ENCODE peak calls at places on chromosomes 11 and 22, in seven cellular contexts. One of them, this sample, is unnamed. For H3K9me3, the result is how much of the 10 kb centered on the place peaks cover.

GRCh38 chr22:38632528-38632927 is 23.7 kb downstream of the FAM227A start:
- DNase-seq in uterus: no peak
- DNase-seq in stomach: no peak
- DNase-seq in A549: no peak
- DNase-seq in pancreas: no peak
- DNase-seq in left ventricle myocardium inferior: no peak
- DNase-seq in heart right ventricle: no peak
- DNase-seq in this sample: no peak

GRCh38 chr11:62555464-62556092 is 9.0 kb upstream of the AHNAK start:
- DNase-seq in uterus: no peak
- DNase-seq in pancreas: no peak
- DNase-seq in A549: no peak
- DNase-seq in heart right ventricle: no peak
- DNase-seq in stomach: no peak
- DNase-seq in left ventricle myocardium inferior: peak
- DNase-seq in this sample: no peak

GRCh38 chr22:42883970-42884369 is 26.9 kb upstream of the ARFGAP3 start:
- DNase-seq in left ventricle myocardium inferior: no peak
- DNase-seq in pancreas: peak
- DNase-seq in A549: no peak
- DNase-seq in stomach: no peak
- DNase-seq in uterus: no peak
- DNase-seq in heart right ventricle: no peak
- DNase-seq in this sample: no peak

GRCh38 chr11:57798905-57799559 is 37.4 kb downstream of the CTNND1 start:
- DNase-seq in left ventricle myocardium inferior: no peak
- DNase-seq in pancreas: no peak
- DNase-seq in heart right ventricle: peak
- DNase-seq in A549: peak
- DNase-seq in uterus: peak
- DNase-seq in stomach: peak
- DNase-seq in this sample: no peak

GRCh38 chr11:86727105-86727504 is 54.7 kb upstream of the ME3 start:
- DNase-seq in A549: no peak
- DNase-seq in left ventricle myocardium inferior: no peak
- DNase-seq in pancreas: no peak
- DNase-seq in uterus: no peak
- DNase-seq in heart right ventricle: no peak
- DNase-seq in stomach: no peak
- DNase-seq in this sample: no peak

GRCh38 chr22:44638966-44639739 is 62.9 kb upstream of the PRR5 start:
- DNase-seq in heart right ventricle: no peak
- DNase-seq in A549: no peak
- DNase-seq in stomach: no peak
- DNase-seq in left ventricle myocardium inferior: no peak
- DNase-seq in uterus: no peak
- DNase-seq in pancreas: no peak
- DNase-seq in this sample: no peak

GRCh38 chr11:1073261-1073724 is 1.4 kb upstream of the MUC2 start:
- DNase-seq in heart right ventricle: peak
- DNase-seq in uterus: peak
- DNase-seq in stomach: peak
- DNase-seq in left ventricle myocardium inferior: peak
- DNase-seq in pancreas: peak
- DNase-seq in A549: peak
- DNase-seq in this sample: peak

GRCh38 chr11:22521226-22521625 is 104.4 kb downstream of the FANCF start:
- DNase-seq in A549: peak
- DNase-seq in uterus: no peak
- DNase-seq in pancreas: no peak
- DNase-seq in left ventricle myocardium inferior: no peak
- DNase-seq in heart right ventricle: no peak
- DNase-seq in stomach: no peak
- DNase-seq in this sample: no peak

GRCh38 chr22:22953796-22954195 is 66.2 kb downstream of the IGLL5 start:
- DNase-seq in uterus: no peak
- DNase-seq in left ventricle myocardium inferior: no peak
- DNase-seq in A549: no peak
- DNase-seq in pancreas: no peak
- DNase-seq in stomach: no peak
- DNase-seq in heart right ventricle: no peak
- DNase-seq in this sample: no peak

GRCh38 chr22:49390954-49391353 is 436.7 kb downstream of the BRD1 start:
- DNase-seq in uterus: no peak
- DNase-seq in left ventricle myocardium inferior: no peak
- DNase-seq in heart right ventricle: no peak
- DNase-seq in stomach: peak
- DNase-seq in A549: no peak
- DNase-seq in pancreas: no peak
- DNase-seq in this sample: no peak

GRCh38 chr11:46277313-46277622 is 194 bp upstream of the CREB3L1 start:
- DNase-seq in left ventricle myocardium inferior: no peak
- DNase-seq in uterus: peak
- DNase-seq in pancreas: no peak
- DNase-seq in A549: no peak
- DNase-seq in stomach: no peak
- DNase-seq in heart right ventricle: peak
- DNase-seq in this sample: peak

GRCh38 chr22:29022101-29022817 is 39.4 kb downstream of the C22orf31 start:
- DNase-seq in A549: no peak
- DNase-seq in stomach: no peak
- DNase-seq in left ventricle myocardium inferior: no peak
- DNase-seq in heart right ventricle: no peak
- DNase-seq in uterus: no peak
- DNase-seq in pancreas: no peak
- DNase-seq in this sample: no peak

GRCh38 chr11:18384157-18384641 is 10.2 kb upstream of the LDHA start:
- DNase-seq in pancreas: no peak
- DNase-seq in heart right ventricle: peak
- DNase-seq in stomach: peak
- DNase-seq in left ventricle myocardium inferior: peak
- DNase-seq in A549: peak
- DNase-seq in uterus: peak
- DNase-seq in this sample: peak

GRCh38 chr11:30760341-30760740 is 174.2 kb upstream of the MPPED2 start:
- DNase-seq in uterus: no peak
- DNase-seq in stomach: no peak
- DNase-seq in pancreas: no peak
- DNase-seq in left ventricle myocardium inferior: no peak
- DNase-seq in heart right ventricle: no peak
- DNase-seq in A549: no peak
- DNase-seq in this sample: no peak

GRCh38 chr22:47775686-47776085 is 1013.2 kb downstream of the TBC1D22A start:
- DNase-seq in A549: no peak
- DNase-seq in stomach: no peak
- DNase-seq in pancreas: no peak
- DNase-seq in heart right ventricle: no peak
- DNase-seq in left ventricle myocardium inferior: no peak
- DNase-seq in uterus: no peak
- DNase-seq in this sample: no peak

GRCh38 chr11:91997178-91997577 is 227.4 kb upstream of the FAT3 start:
- DNase-seq in left ventricle myocardium inferior: no peak
- DNase-seq in stomach: no peak
- DNase-seq in heart right ventricle: no peak
- DNase-seq in A549: no peak
- DNase-seq in uterus: no peak
- DNase-seq in pancreas: no peak
- DNase-seq in this sample: no peak

GRCh38 chr11:110182886-110183285 is 89.7 kb downstream of the ZC3H12C start:
- DNase-seq in A549: no peak
- DNase-seq in left ventricle myocardium inferior: no peak
- DNase-seq in heart right ventricle: no peak
- DNase-seq in stomach: no peak
- DNase-seq in uterus: no peak
- DNase-seq in pancreas: no peak
- DNase-seq in this sample: no peak

GRCh38 chr11:77372736-77373135 is 71.2 kb upstream of the GDPD4 start:
- DNase-seq in A549: no peak
- DNase-seq in uterus: no peak
- DNase-seq in heart right ventricle: no peak
- DNase-seq in pancreas: no peak
- DNase-seq in stomach: no peak
- DNase-seq in left ventricle myocardium inferior: no peak
- DNase-seq in this sample: no peak

GRCh38 chr11:87281496-87281895 is 243.8 kb downstream of the TMEM135 start:
- DNase-seq in stomach: no peak
- DNase-seq in heart right ventricle: peak
- DNase-seq in pancreas: no peak
- DNase-seq in uterus: no peak
- DNase-seq in A549: peak
- DNase-seq in left ventricle myocardium inferior: no peak
- DNase-seq in this sample: no peak

GRCh38 chr11:72864692-72865655 is 50.8 kb downstream of the ATG16L2 start:
- DNase-seq in left ventricle myocardium inferior: peak
- DNase-seq in stomach: no peak
- DNase-seq in pancreas: no peak
- DNase-seq in uterus: no peak
- DNase-seq in A549: no peak
- DNase-seq in heart right ventricle: peak
- DNase-seq in this sample: peak

GRCh38 chr22:39135092-39135896 is 17.2 kb downstream of the CBX7 start:
- DNase-seq in pancreas: peak
- DNase-seq in uterus: no peak
- DNase-seq in A549: peak
- DNase-seq in stomach: no peak
- DNase-seq in left ventricle myocardium inferior: peak
- DNase-seq in heart right ventricle: peak
- DNase-seq in this sample: no peak

GRCh38 chr11:44857490-44857889 is 93.2 kb downstream of the TP53I11 start:
- DNase-seq in uterus: peak
- DNase-seq in heart right ventricle: no peak
- DNase-seq in left ventricle myocardium inferior: peak
- DNase-seq in pancreas: no peak
- DNase-seq in A549: no peak
- DNase-seq in stomach: no peak
- DNase-seq in this sample: no peak

GRCh38 chr11:20388096-20389055 is 860 bp downstream of the PRMT3 start:
- DNase-seq in left ventricle myocardium inferior: no peak
- DNase-seq in pancreas: no peak
- DNase-seq in stomach: no peak
- DNase-seq in heart right ventricle: peak
- DNase-seq in uterus: no peak
- DNase-seq in A549: no peak
- DNase-seq in this sample: no peak

GRCh38 chr11:73312806-73313403 is 4.8 kb downstream of the ARHGEF17 start:
- DNase-seq in left ventricle myocardium inferior: no peak
- DNase-seq in uterus: peak
- DNase-seq in A549: no peak
- DNase-seq in heart right ventricle: no peak
- DNase-seq in stomach: no peak
- DNase-seq in pancreas: no peak
- DNase-seq in this sample: no peak

GRCh38 chr11:132620423-132620822 is 911.9 kb downstream of the OPCML start:
- DNase-seq in left ventricle myocardium inferior: no peak
- DNase-seq in pancreas: no peak
- DNase-seq in A549: no peak
- DNase-seq in uterus: no peak
- DNase-seq in stomach: no peak
- DNase-seq in heart right ventricle: no peak
- DNase-seq in this sample: no peak

GRCh38 chr11:47971501-47971900 is 8.9 kb upstream of the PTPRJ start:
- DNase-seq in A549: no peak
- DNase-seq in pancreas: no peak
- DNase-seq in heart right ventricle: no peak
- DNase-seq in uterus: no peak
- DNase-seq in left ventricle myocardium inferior: no peak
- DNase-seq in stomach: no peak
- DNase-seq in this sample: no peak

GRCh38 chr22:50606126-50606525 is 5.5 kb downstream of the MAPK8IP2 start:
- DNase-seq in pancreas: no peak
- DNase-seq in left ventricle myocardium inferior: no peak
- DNase-seq in heart right ventricle: no peak
- DNase-seq in uterus: no peak
- DNase-seq in stomach: no peak
- DNase-seq in A549: no peak
- DNase-seq in this sample: no peak
- TF ChIP-seq CTCF in pancreas: no peak
- TF ChIP-seq CTCF in left ventricle myocardium inferior: no peak
- TF ChIP-seq CTCF in heart right ventricle: no peak
- TF ChIP-seq CTCF in uterus: no peak
- TF ChIP-seq CTCF in stomach: no peak
- TF ChIP-seq CTCF in A549: no peak
- TF ChIP-seq CTCF in this sample: no peak

GRCh38 chr11:2647167-2647566 is 52.6 kb downstream of the KCNQ1OT1 start:
- DNase-seq in pancreas: no peak
- DNase-seq in left ventricle myocardium inferior: no peak
- DNase-seq in uterus: no peak
- DNase-seq in heart right ventricle: no peak
- DNase-seq in stomach: no peak
- DNase-seq in A549: no peak
- DNase-seq in this sample: no peak

GRCh38 chr11:2643746-2644145 is 56.0 kb downstream of the KCNQ1OT1 start:
- DNase-seq in left ventricle myocardium inferior: no peak
- DNase-seq in A549: no peak
- DNase-seq in heart right ventricle: no peak
- DNase-seq in pancreas: no peak
- DNase-seq in uterus: no peak
- DNase-seq in stomach: no peak
- DNase-seq in this sample: no peak

GRCh38 chr11:2645779-2646118 is 54.0 kb downstream of the KCNQ1OT1 start:
- DNase-seq in A549: no peak
- DNase-seq in uterus: no peak
- DNase-seq in left ventricle myocardium inferior: no peak
- DNase-seq in pancreas: no peak
- DNase-seq in stomach: no peak
- DNase-seq in heart right ventricle: no peak
- DNase-seq in this sample: no peak

GRCh38 chr11:2647953-2648352 is 51.8 kb downstream of the KCNQ1OT1 start:
- DNase-seq in left ventricle myocardium inferior: no peak
- DNase-seq in A549: no peak
- DNase-seq in uterus: no peak
- DNase-seq in pancreas: no peak
- DNase-seq in stomach: no peak
- DNase-seq in heart right ventricle: no peak
- DNase-seq in this sample: no peak

GRCh38 chr11:2644844-2645778 is 54.7 kb downstream of the KCNQ1OT1 start:
- DNase-seq in uterus: no peak
- DNase-seq in stomach: no peak
- DNase-seq in A549: no peak
- DNase-seq in pancreas: no peak
- DNase-seq in left ventricle myocardium inferior: no peak
- DNase-seq in heart right ventricle: no peak
- DNase-seq in this sample: no peak
- H3K9me3 ChIP-seq in uterus: under half
- H3K9me3 ChIP-seq in stomach: half or more
- H3K9me3 ChIP-seq in A549: half or more
- H3K9me3 ChIP-seq in pancreas: under half
- H3K9me3 ChIP-seq in left ventricle myocardium inferior: half or more
- H3K9me3 ChIP-seq in heart right ventricle: half or more
- H3K9me3 ChIP-seq in this sample: under half

GRCh38 chr11:112440518-112440917 is 179.9 kb upstream of the PLET1 start:
- DNase-seq in left ventricle myocardium inferior: no peak
- DNase-seq in A549: peak
- DNase-seq in heart right ventricle: no peak
- DNase-seq in pancreas: no peak
- DNase-seq in uterus: no peak
- DNase-seq in stomach: no peak
- DNase-seq in this sample: no peak
- TF ChIP-seq CTCF in left ventricle myocardium inferior: no peak
- TF ChIP-seq CTCF in A549: no peak
- TF ChIP-seq CTCF in heart right ventricle: no peak
- TF ChIP-seq CTCF in pancreas: no peak
- TF ChIP-seq CTCF in uterus: no peak
- TF ChIP-seq CTCF in stomach: no peak
- TF ChIP-seq CTCF in this sample: no peak

GRCh38 chr11:50078001-50078400 is 45.3 kb downstream of the OR4C45 start:
- DNase-seq in stomach: no peak
- DNase-seq in uterus: no peak
- DNase-seq in A549: no peak
- DNase-seq in heart right ventricle: no peak
- DNase-seq in left ventricle myocardium inferior: no peak
- DNase-seq in pancreas: no peak
- DNase-seq in this sample: no peak
- H3K9me3 ChIP-seq in stomach: half or more
- H3K9me3 ChIP-seq in uterus: under half
- H3K9me3 ChIP-seq in A549: under half
- H3K9me3 ChIP-seq in heart right ventricle: under half
- H3K9me3 ChIP-seq in left ventricle myocardium inferior: under half
- H3K9me3 ChIP-seq in pancreas: under half
- H3K9me3 ChIP-seq in this sample: under half

This sample was measured in tibial nerve.